ENCODE peak calls at places on chromosome 7, in five cellular contexts. One of them, this sample, is unnamed.

GRCh38 chr7:48035967-48036478 is 680 bp downstream of the C7orf57 start:
- DNase-seq in amniotic epithelial cell: peak; percentile 18
- DNase-seq in T follicular helper cell: no peak
- DNase-seq in stimulated activated CD8-positive, alpha-beta memory T cell treated with anti-CD3 and anti-CD28 coated beads, Interleukin-2, amount 100 ng/mL, for 48 hours: no peak
- DNase-seq in progenitor cell of endocrine pancreas: peak; percentile 19
- DNase-seq in this sample: no peak

GRCh38 chr7:37211097-37211496 is 237.6 kb downstream of the ELMO1 start:
- DNase-seq in progenitor cell of endocrine pancreas: no peak
- DNase-seq in amniotic epithelial cell: peak; percentile 90
- DNase-seq in stimulated activated CD8-positive, alpha-beta memory T cell treated with anti-CD3 and anti-CD28 coated beads, Interleukin-2, amount 100 ng/mL, for 48 hours: no peak
- DNase-seq in T follicular helper cell: no peak
- DNase-seq in this sample: no peak

GRCh38 chr7:157538321-157538720 is 201.5 kb downstream of the DNAJB6 start:
- DNase-seq in stimulated activated CD8-positive, alpha-beta memory T cell treated with anti-CD3 and anti-CD28 coated beads, Interleukin-2, amount 100 ng/mL, for 48 hours: no peak
- DNase-seq in amniotic epithelial cell: no peak
- DNase-seq in progenitor cell of endocrine pancreas: no peak
- DNase-seq in T follicular helper cell: no peak
- DNase-seq in this sample: no peak

GRCh38 chr7:92020636-92021035 is 80.0 kb downstream of the AKAP9 start:
- DNase-seq in progenitor cell of endocrine pancreas: no peak
- DNase-seq in amniotic epithelial cell: no peak
- DNase-seq in stimulated activated CD8-positive, alpha-beta memory T cell treated with anti-CD3 and anti-CD28 coated beads, Interleukin-2, amount 100 ng/mL, for 48 hours: no peak
- DNase-seq in T follicular helper cell: no peak
- DNase-seq in this sample: no peak

GRCh38 chr7:10731253-10731773 is 242.4 kb upstream of the PHF14 start:
- DNase-seq in amniotic epithelial cell: no peak
- DNase-seq in stimulated activated CD8-positive, alpha-beta memory T cell treated with anti-CD3 and anti-CD28 coated beads, Interleukin-2, amount 100 ng/mL, for 48 hours: no peak
- DNase-seq in progenitor cell of endocrine pancreas: no peak
- DNase-seq in T follicular helper cell: no peak
- DNase-seq in this sample: no peak

GRCh38 chr7:106367018-106367420 is 82.2 kb upstream of the NAMPT start:
- DNase-seq in amniotic epithelial cell: peak; percentile 60
- DNase-seq in progenitor cell of endocrine pancreas: no peak
- DNase-seq in T follicular helper cell: no peak
- DNase-seq in stimulated activated CD8-positive, alpha-beta memory T cell treated with anti-CD3 and anti-CD28 coated beads, Interleukin-2, amount 100 ng/mL, for 48 hours: no peak
- DNase-seq in this sample: no peak

GRCh38 chr7:12030116-12030515 is 181.0 kb upstream of the TMEM106B start:
- DNase-seq in stimulated activated CD8-positive, alpha-beta memory T cell treated with anti-CD3 and anti-CD28 coated beads, Interleukin-2, amount 100 ng/mL, for 48 hours: no peak
- DNase-seq in T follicular helper cell: no peak
- DNase-seq in amniotic epithelial cell: peak; percentile 70
- DNase-seq in progenitor cell of endocrine pancreas: no peak
- DNase-seq in this sample: no peak

GRCh38 chr7:140631602-140632001 is 9.0 kb downstream of the DENND2A start:
- DNase-seq in progenitor cell of endocrine pancreas: no peak
- DNase-seq in T follicular helper cell: no peak
- DNase-seq in amniotic epithelial cell: no peak
- DNase-seq in stimulated activated CD8-positive, alpha-beta memory T cell treated with anti-CD3 and anti-CD28 coated beads, Interleukin-2, amount 100 ng/mL, for 48 hours: no peak
- DNase-seq in this sample: no peak

GRCh38 chr7:155653773-155654172 is 9.3 kb downstream of the RBM33 start:
- DNase-seq in T follicular helper cell: no peak
- DNase-seq in progenitor cell of endocrine pancreas: no peak
- DNase-seq in amniotic epithelial cell: peak; percentile 85
- DNase-seq in stimulated activated CD8-positive, alpha-beta memory T cell treated with anti-CD3 and anti-CD28 coated beads, Interleukin-2, amount 100 ng/mL, for 48 hours: no peak
- DNase-seq in this sample: no peak

GRCh38 chr7:65980478-65981250 is 1.3 kb downstream of the GUSB start:
- DNase-seq in amniotic epithelial cell: no peak
- DNase-seq in T follicular helper cell: no peak
- DNase-seq in progenitor cell of endocrine pancreas: no peak
- DNase-seq in stimulated activated CD8-positive, alpha-beta memory T cell treated with anti-CD3 and anti-CD28 coated beads, Interleukin-2, amount 100 ng/mL, for 48 hours: peak; percentile 37
- DNase-seq in this sample: no peak

GRCh38 chr7:32518534-32519140 is 23.3 kb downstream of the AVL9 start:
- DNase-seq in amniotic epithelial cell: peak; percentile 74
- DNase-seq in stimulated activated CD8-positive, alpha-beta memory T cell treated with anti-CD3 and anti-CD28 coated beads, Interleukin-2, amount 100 ng/mL, for 48 hours: no peak
- DNase-seq in progenitor cell of endocrine pancreas: no peak
- DNase-seq in T follicular helper cell: no peak
- DNase-seq in this sample: no peak

GRCh38 chr7:87220734-87221215 is 1.2 kb upstream of the TMEM243 start:
- DNase-seq in T follicular helper cell: no peak
- DNase-seq in amniotic epithelial cell: no peak
- DNase-seq in stimulated activated CD8-positive, alpha-beta memory T cell treated with anti-CD3 and anti-CD28 coated beads, Interleukin-2, amount 100 ng/mL, for 48 hours: no peak
- DNase-seq in progenitor cell of endocrine pancreas: no peak
- DNase-seq in this sample: no peak

GRCh38 chr7:132614428-132615076 is 38.3 kb upstream of the PLXNA4 start:
- DNase-seq in T follicular helper cell: no peak
- DNase-seq in stimulated activated CD8-positive, alpha-beta memory T cell treated with anti-CD3 and anti-CD28 coated beads, Interleukin-2, amount 100 ng/mL, for 48 hours: no peak
- DNase-seq in progenitor cell of endocrine pancreas: no peak
- DNase-seq in amniotic epithelial cell: no peak
- DNase-seq in this sample: no peak

GRCh38 chr7:50939026-50939425 is 156.3 kb upstream of the GRB10 start:
- DNase-seq in stimulated activated CD8-positive, alpha-beta memory T cell treated with anti-CD3 and anti-CD28 coated beads, Interleukin-2, amount 100 ng/mL, for 48 hours: no peak
- DNase-seq in amniotic epithelial cell: no peak
- DNase-seq in progenitor cell of endocrine pancreas: no peak
- DNase-seq in T follicular helper cell: no peak
- DNase-seq in this sample: no peak

GRCh38 chr7:130939285-130940095 is 205.5 kb upstream of the KLF14 start:
- DNase-seq in T follicular helper cell: no peak
- DNase-seq in progenitor cell of endocrine pancreas: no peak
- DNase-seq in stimulated activated CD8-positive, alpha-beta memory T cell treated with anti-CD3 and anti-CD28 coated beads, Interleukin-2, amount 100 ng/mL, for 48 hours: no peak
- DNase-seq in amniotic epithelial cell: no peak
- DNase-seq in this sample: no peak

GRCh38 chr7:118158766-118159165 is 25.2 kb upstream of the LSM8 start:
- DNase-seq in T follicular helper cell: no peak
- DNase-seq in stimulated activated CD8-positive, alpha-beta memory T cell treated with anti-CD3 and anti-CD28 coated beads, Interleukin-2, amount 100 ng/mL, for 48 hours: no peak
- DNase-seq in progenitor cell of endocrine pancreas: no peak
- DNase-seq in amniotic epithelial cell: peak; percentile 4
- DNase-seq in this sample: no peak

GRCh38 chr7:28666144-28666543 is 253.8 kb downstream of the CREB5 start:
- DNase-seq in amniotic epithelial cell: no peak
- DNase-seq in progenitor cell of endocrine pancreas: no peak
- DNase-seq in stimulated activated CD8-positive, alpha-beta memory T cell treated with anti-CD3 and anti-CD28 coated beads, Interleukin-2, amount 100 ng/mL, for 48 hours: no peak
- DNase-seq in T follicular helper cell: no peak
- DNase-seq in this sample: no peak

GRCh38 chr7:7236041-7236440 is 53.7 kb downstream of the C1GALT1 start:
- DNase-seq in T follicular helper cell: no peak
- DNase-seq in progenitor cell of endocrine pancreas: no peak
- DNase-seq in amniotic epithelial cell: no peak
- DNase-seq in stimulated activated CD8-positive, alpha-beta memory T cell treated with anti-CD3 and anti-CD28 coated beads, Interleukin-2, amount 100 ng/mL, for 48 hours: no peak
- DNase-seq in this sample: no peak

GRCh38 chr7:30705008-30705407 is 22.8 kb upstream of the CRHR2 start:
- DNase-seq in progenitor cell of endocrine pancreas: no peak
- DNase-seq in T follicular helper cell: no peak
- DNase-seq in stimulated activated CD8-positive, alpha-beta memory T cell treated with anti-CD3 and anti-CD28 coated beads, Interleukin-2, amount 100 ng/mL, for 48 hours: no peak
- DNase-seq in amniotic epithelial cell: no peak
- DNase-seq in this sample: no peak

GRCh38 chr7:48171190-48171589 is at the start of gene ABCA13:
- DNase-seq in amniotic epithelial cell: peak; percentile 38
- DNase-seq in stimulated activated CD8-positive, alpha-beta memory T cell treated with anti-CD3 and anti-CD28 coated beads, Interleukin-2, amount 100 ng/mL, for 48 hours: no peak
- DNase-seq in progenitor cell of endocrine pancreas: no peak
- DNase-seq in T follicular helper cell: no peak
- DNase-seq in this sample: no peak

GRCh38 chr7:114799522-114800133 is 122.3 kb upstream of the MDFIC start:
- DNase-seq in stimulated activated CD8-positive, alpha-beta memory T cell treated with anti-CD3 and anti-CD28 coated beads, Interleukin-2, amount 100 ng/mL, for 48 hours: no peak
- DNase-seq in T follicular helper cell: no peak
- DNase-seq in amniotic epithelial cell: no peak
- DNase-seq in progenitor cell of endocrine pancreas: no peak
- DNase-seq in this sample: no peak

GRCh38 chr7:156019776-156020565 is 207.7 kb upstream of the SHH start:
- DNase-seq in amniotic epithelial cell: no peak
- DNase-seq in T follicular helper cell: no peak
- DNase-seq in progenitor cell of endocrine pancreas: no peak
- DNase-seq in stimulated activated CD8-positive, alpha-beta memory T cell treated with anti-CD3 and anti-CD28 coated beads, Interleukin-2, amount 100 ng/mL, for 48 hours: no peak
- DNase-seq in this sample: no peak

GRCh38 chr7:133650067-133650466 is 397.2 kb downstream of the EXOC4 start:
- DNase-seq in T follicular helper cell: no peak
- DNase-seq in progenitor cell of endocrine pancreas: no peak
- DNase-seq in stimulated activated CD8-positive, alpha-beta memory T cell treated with anti-CD3 and anti-CD28 coated beads, Interleukin-2, amount 100 ng/mL, for 48 hours: no peak
- DNase-seq in amniotic epithelial cell: peak; percentile 58
- DNase-seq in this sample: no peak

This sample was measured in activated T-helper 9 cell treated with anti-CD3 and anti-CD28 coated beads, Interleukin-2, amount 50 U/mL, for 16 hours.